ENCODE peak calls at places on chromosomes 4 and X, in seven cellular contexts. V is RPMI7951, Q is brain pericyte, F is T-helper 2 cell, W is activated T-cell treated with anti-CD3 and anti-CD28 coated beads for 1 hour, K is cardiac fibroblast, S is retina. Y is an unnamed sample.
A peak's percentile ranks its signal among the peaks of the same experiment; 100 is the strongest.

GRCh38 chrX:9928083-9928482 is 39.1 kb upstream of the CLDN34 start:
- DNase-seq in V (no peak), Q (no peak), F (no peak), W (no peak), K (no peak), S (peak; percentile 46), Y (no peak)

GRCh38 chrX:34619920-34620319 is 37.2 kb downstream of the TMEM47 start:
- DNase-seq in V (no peak), Q (no peak), F (no peak), W (no peak), K (no peak), S (no peak), Y (no peak)

GRCh38 chrX:21529771-21530170 is 128.4 kb downstream of the KLHL34 start:
- DNase-seq in V (peak; percentile 1), Q (peak; percentile 4), F (no peak), W (no peak), K (peak; percentile 49), S (no peak), Y (no peak)

GRCh38 chr4:144591401-144591800 is 54.6 kb upstream of the HHIP start:
- DNase-seq in V (peak; percentile 31), Q (peak; percentile 31), F (no peak), W (no peak), K (peak; percentile 91), S (no peak), Y (no peak)

GRCh38 chrX:42241421-42241820 is 318.1 kb upstream of the CASK start:
- DNase-seq in V (no peak), Q (no peak), F (no peak), W (no peak), K (no peak), S (no peak), Y (no peak)

GRCh38 chr4:2343476-2343875 is 75.0 kb downstream of the ZFYVE28 start:
- DNase-seq in V (no peak), Q (no peak), F (no peak), W (no peak), K (no peak), S (no peak), Y (no peak)

GRCh38 chr4:185792384-185793146 is 19.4 kb downstream of the SORBS2 start:
- DNase-seq in V (peak; percentile 78), Q (no peak), F (no peak), W (no peak), K (peak; percentile 97), S (no peak), Y (peak; percentile 69)

GRCh38 chrX:74434336-74434735 is 13.0 kb downstream of the SLC16A2 start:
- DNase-seq in V (no peak), Q (no peak), F (no peak), W (no peak), K (no peak), S (no peak), Y (no peak)

GRCh38 chrX:139179592-139179991 is 350.9 kb upstream of the F9 start:
- DNase-seq in V (no peak), Q (no peak), F (no peak), W (no peak), K (no peak), S (no peak), Y (no peak)

GRCh38 chr4:48780867-48781219 is 764 bp upstream of the FRYL start:
- DNase-seq in V (peak; percentile 47), Q (no peak), F (no peak), W (peak; percentile 29), K (peak; percentile 51), S (no peak), Y (no peak)

GRCh38 chrX:71081348-71082148 is 13.4 kb upstream of the SNX12 start:
- DNase-seq in V (no peak), Q (no peak), F (no peak), W (no peak), K (peak; percentile 70), S (no peak), Y (no peak)

GRCh38 chr4:24557036-24558022 is 27.0 kb downstream of the DHX15 start:
- DNase-seq in V (peak; percentile 24), Q (no peak), F (no peak), W (no peak), K (peak; percentile 56), S (no peak), Y (no peak)

GRCh38 chrX:17552251-17552650 is 177.3 kb downstream of the NHS start:
- DNase-seq in V (peak; percentile 62), Q (no peak), F (no peak), W (no peak), K (peak; percentile 73), S (no peak), Y (no peak)

GRCh38 chr4:107908377-107908776 is 23.0 kb upstream of the CYP2U1 start:
- DNase-seq in V (no peak), Q (no peak), F (no peak), W (no peak), K (no peak), S (no peak), Y (no peak)

GRCh38 chr4:8769645-8770517 is 101.8 kb downstream of the HMX1 start:
- DNase-seq in V (peak; percentile 11), Q (no peak), F (no peak), W (no peak), K (no peak), S (peak; percentile 25), Y (no peak)

GRCh38 chr4:108902769-108903168 is 139.9 kb upstream of the ETNPPL start:
- DNase-seq in V (no peak), Q (no peak), F (no peak), W (no peak), K (no peak), S (no peak), Y (no peak)

GRCh38 chr4:80566203-80566872 is 230.8 kb downstream of the CFAP299 start:
- DNase-seq in V (no peak), Q (no peak), F (no peak), W (no peak), K (no peak), S (no peak), Y (no peak)

GRCh38 chrX:8364369-8365141 is 100.1 kb upstream of the VCX3B start:
- DNase-seq in V (no peak), Q (no peak), F (no peak), W (no peak), K (no peak), S (peak; percentile 30), Y (no peak)

GRCh38 chrX:133394765-133395164 is 20.5 kb downstream of the GPC4 start:
- DNase-seq in V (no peak), Q (no peak), F (no peak), W (no peak), K (no peak), S (no peak), Y (no peak)

GRCh38 chr4:92477309-92477708 is 173.5 kb downstream of the GRID2 start:
- DNase-seq in V (no peak), Q (no peak), F (no peak), W (no peak), K (no peak), S (no peak), Y (no peak)

GRCh38 chr4:41346306-41347061 is 89.8 kb downstream of the UCHL1 start:
- DNase-seq in V (no peak), Q (no peak), F (no peak), W (no peak), K (no peak), S (no peak), Y (no peak)

GRCh38 chr4:185656467-185656890 is 121.2 kb upstream of the PDLIM3 start:
- DNase-seq in V (peak; percentile 66), Q (peak; percentile 30), F (no peak), W (no peak), K (peak; percentile 71), S (peak; percentile 27), Y (peak; percentile 31)

GRCh38 chr4:154506253-154506652 is 14.7 kb upstream of the DCHS2 start:
- DNase-seq in V (peak; percentile 21), Q (no peak), F (no peak), W (no peak), K (peak; percentile 59), S (peak; percentile 53), Y (peak; percentile 17)

GRCh38 chr4:126784966-126785580 is 847.7 kb upstream of the INTU start:
- DNase-seq in V (peak; percentile 67), Q (no peak), F (no peak), W (no peak), K (no peak), S (no peak), Y (no peak)

GRCh38 chrX:46588263-46588662 is 14.7 kb downstream of the CHST7 start:
- DNase-seq in V (peak; percentile 59), Q (no peak), F (no peak), W (peak; percentile 11), K (peak; percentile 86), S (no peak), Y (peak; percentile 37)

GRCh38 chr4:155639674-155640529 is 26.7 kb upstream of the GUCY1A1 start:
- DNase-seq in V (peak; percentile 8), Q (no peak), F (no peak), W (no peak), K (peak; percentile 18), S (no peak), Y (no peak)

GRCh38 chr4:174550541-174550940 is 28.3 kb upstream of the HPGD start:
- DNase-seq in V (no peak), Q (no peak), F (no peak), W (no peak), K (no peak), S (no peak), Y (no peak)

GRCh38 chrX:48948589-48948988 is 8.8 kb downstream of the OTUD5 start:
- DNase-seq in V (no peak), Q (no peak), F (no peak), W (no peak), K (no peak), S (no peak), Y (no peak)

GRCh38 chr4:173167793-173168395 is 717 bp upstream of the GALNT7 start:
- DNase-seq in V (peak; percentile 31), Q (no peak), F (peak; percentile 9), W (no peak), K (peak; percentile 39), S (no peak), Y (no peak)

GRCh38 chr4:21596521-21596920 is 352.1 kb downstream of the KCNIP4 start:
- DNase-seq in V (no peak), Q (no peak), F (no peak), W (no peak), K (no peak), S (no peak), Y (no peak)

GRCh38 chr4:73415807-73416238 is 11.7 kb downstream of the ALB start:
- DNase-seq in V (no peak), Q (no peak), F (no peak), W (no peak), K (peak; percentile 3), S (no peak), Y (no peak)

GRCh38 chr4:2333356-2333841 is 71.5 kb upstream of the MXD4 start:
- DNase-seq in V (no peak), Q (no peak), F (no peak), W (no peak), K (no peak), S (no peak), Y (no peak)

GRCh38 chr4:112127736-112128322 is 17.4 kb upstream of the FAM241A start:
- DNase-seq in V (no peak), Q (no peak), F (no peak), W (no peak), K (peak; percentile 70), S (no peak), Y (no peak)

GRCh38 chr4:5812506-5813229 is 80.2 kb downstream of the CRMP1 start:
- DNase-seq in V (peak; percentile 64), Q (no peak), F (no peak), W (no peak), K (peak; percentile 87), S (peak; percentile 54), Y (no peak)

GRCh38 chr4:167885071-167885470 is 207.3 kb upstream of the ANXA10 start:
- DNase-seq in V (no peak), Q (no peak), F (no peak), W (no peak), K (peak; percentile 36), S (no peak), Y (no peak)

Y was measured in smooth muscle cell of the brain vasculature.